ENCODE peak calls at places on chromosomes 11 and 22, in four cellular contexts. S is heart left ventricle, J is HFFc6, E is fibroblast of the aortic adventitia. F is an unnamed sample.
A peak's percentile ranks its signal among the peaks of the same experiment; 100 is the strongest.

GRCh38 chr22:21760640-21761039 is 25.0 kb upstream of the YPEL1 start:
- DNase-seq in S (no peak), J (peak; percentile 35), E (peak; percentile 29), F (no peak)

GRCh38 chr11:1881442-1882264 is 10.0 kb downstream of the PRR33 start:
- DNase-seq in J (no peak), E (no peak), S (peak; percentile 75), F (no peak)

GRCh38 chr11:32068134-32068533 is 22.7 kb upstream of the RCN1 start:
- DNase-seq in S (no peak), E (peak; percentile 63), J (peak; percentile 52), F (no peak)

GRCh38 chr22:35313311-35314121 is 13.8 kb downstream of the TOM1 start:
- DNase-seq in E (peak; percentile 90), J (peak; percentile 96), S (peak; percentile 85), F (no peak)

GRCh38 chr22:44625981-44626687 is 75.9 kb upstream of the PRR5 start:
- DNase-seq in S (peak; percentile 68), E (peak; percentile 64), J (peak; percentile 39), F (no peak)

GRCh38 chr22:37696657-37697539 is at the start of gene TRIOBP:
- DNase-seq in S (peak; percentile 97), J (peak; percentile 94), E (peak; percentile 89), F (peak; percentile 93)

GRCh38 chr11:34640050-34640971 is 19.4 kb downstream of the EHF start:
- DNase-seq in S (no peak), E (no peak), J (no peak), F (no peak)

GRCh38 chr11:80297808-80298460 is 857.1 kb upstream of the TENM4 start:
- DNase-seq in S (no peak), E (no peak), J (peak; percentile 59), F (no peak)

GRCh38 chr11:73342633-73343032 is 33.6 kb upstream of the RELT start:
- DNase-seq in E (no peak), J (no peak), S (no peak), F (no peak)

GRCh38 chr11:114977596-114977995 is 299.3 kb downstream of the NXPE2 start:
- DNase-seq in J (no peak), E (no peak), S (no peak), F (no peak)

GRCh38 chr11:14835491-14836105 is 56.4 kb downstream of the CYP2R1 start:
- DNase-seq in J (no peak), E (no peak), S (no peak), F (no peak)

GRCh38 chr11:105004021-105004420 is 18.9 kb downstream of the CASP5 start:
- DNase-seq in S (no peak), J (no peak), E (peak; percentile 9), F (no peak)

GRCh38 chr22:32106930-32107329 is 52.2 kb downstream of the C22orf42 start:
- DNase-seq in E (peak; percentile 8), S (no peak), J (no peak), F (no peak)

GRCh38 chr11:126637800-126638175 is 282.3 kb downstream of the ST3GAL4 start:
- DNase-seq in J (peak; percentile 87), S (no peak), E (peak; percentile 89), F (no peak)

GRCh38 chr11:2908130-2908529 is 21.1 kb downstream of the PHLDA2 start:
- DNase-seq in E (no peak), S (no peak), J (no peak), F (no peak)

GRCh38 chr22:18973264-18974031 is 37.4 kb upstream of the PRODH start:
- DNase-seq in S (no peak), E (no peak), J (no peak), F (no peak)

GRCh38 chr11:32847511-32847910 is 17.8 kb downstream of the PRRG4 start:
- DNase-seq in S (no peak), J (no peak), E (no peak), F (no peak)

GRCh38 chr11:122664188-122664587 is 8.7 kb downstream of the UBASH3B start:
- DNase-seq in S (no peak), E (no peak), J (no peak), F (no peak)

GRCh38 chr11:1230456-1231395 is 7.9 kb downstream of the MUC5B start:
- DNase-seq in E (no peak), S (peak; percentile 20), J (no peak), F (no peak)

GRCh38 chr11:23555085-23555484 is 694.8 kb upstream of the CCDC179 start:
- DNase-seq in S (no peak), J (peak; percentile 33), E (peak; percentile 11), F (no peak)

GRCh38 chr22:31137721-31138120 is 2.6 kb downstream of the PLA2G3 start:
- DNase-seq in E (no peak), J (no peak), S (no peak), F (no peak)

GRCh38 chr11:134761361-134761760 is 349.3 kb upstream of the B3GAT1 start:
- DNase-seq in S (no peak), J (no peak), E (no peak), F (no peak)

GRCh38 chr11:88332851-88333250 is 4.7 kb downstream of the CTSC start:
- DNase-seq in S (no peak), J (no peak), E (peak; percentile 37), F (no peak)

GRCh38 chr11:128890543-128891409 is at the start of gene KCNJ5:
- DNase-seq in S (peak; percentile 53), J (no peak), E (peak; percentile 30), F (no peak)

GRCh38 chr11:112318193-112318592 is 57.5 kb upstream of the PLET1 start:
- DNase-seq in S (no peak), J (peak; percentile 95), E (peak; percentile 98), F (no peak)

GRCh38 chr11:61837411-61838005 is 9.4 kb downstream of the FADS2 start:
- DNase-seq in S (no peak), E (no peak), J (no peak), F (no peak)

GRCh38 chr11:1232328-1233321 is 9.8 kb downstream of the MUC5B start:
- DNase-seq in E (no peak), S (peak; percentile 14), J (no peak), F (no peak)

GRCh38 chr11:71178076-71178475 is 74.3 kb downstream of the SHANK2 start:
- DNase-seq in S (no peak), E (no peak), J (no peak), F (no peak)

GRCh38 chr22:31248138-31248745 is 36.1 kb downstream of the LIMK2 start:
- DNase-seq in E (peak; percentile 90), J (peak; percentile 89), S (peak; percentile 80), F (no peak)

GRCh38 chr11:92198276-92198675 is 26.3 kb upstream of the FAT3 start:
- DNase-seq in J (no peak), E (no peak), S (no peak), F (no peak)

GRCh38 chr22:45059296-45059695 is 49.5 kb upstream of the PHF21B start:
- DNase-seq in J (no peak), S (no peak), E (no peak), F (no peak)

GRCh38 chr11:1077417-1078119 is 2.9 kb downstream of the MUC2 start:
- DNase-seq in E (no peak), J (no peak), S (peak; percentile 21), F (no peak)

DNA sequence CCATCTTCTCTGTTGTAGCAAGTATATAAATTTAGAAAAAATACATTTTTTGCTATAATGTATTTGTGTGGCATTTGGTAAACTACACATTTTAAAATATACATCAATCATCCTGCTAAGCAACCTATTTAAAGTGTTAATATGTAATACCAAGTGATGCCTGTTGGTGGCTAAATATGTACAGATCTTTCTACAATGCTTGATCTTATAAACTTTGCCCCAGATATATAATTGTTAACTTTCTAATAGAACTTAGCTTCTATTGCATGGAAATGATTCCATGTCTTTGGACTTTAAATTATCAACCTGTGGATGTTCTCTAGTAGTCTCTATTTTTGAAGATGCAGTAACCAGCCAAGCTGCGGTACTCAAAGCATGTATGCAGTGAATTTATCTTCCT is 1260.4 kb upstream of the RAG2 start:
- DNase-seq in E (no peak), J (no peak), S (no peak), F (no peak)
- TF ChIP-seq CTCF in E (no peak), J (peak; percentile 57), S (no peak), F (peak; percentile 66)

GRCh38 chr11:36309779-36310178 is 13.7 kb downstream of the PRR5L start:
- DNase-seq in J (no peak), E (no peak), S (no peak), F (no peak)

GRCh38 chr11:36313073-36313472 is 17.0 kb downstream of the PRR5L start:
- DNase-seq in E (no peak), S (no peak), J (no peak), F (no peak)

GRCh38 chr11:36313750-36314500 is 17.8 kb downstream of the PRR5L start:
- DNase-seq in E (no peak), S (no peak), J (no peak), F (no peak)

GRCh38 chr11:36311926-36312592 is 16.0 kb downstream of the PRR5L start:
- DNase-seq in J (no peak), S (no peak), E (no peak), F (no peak)

DNA sequence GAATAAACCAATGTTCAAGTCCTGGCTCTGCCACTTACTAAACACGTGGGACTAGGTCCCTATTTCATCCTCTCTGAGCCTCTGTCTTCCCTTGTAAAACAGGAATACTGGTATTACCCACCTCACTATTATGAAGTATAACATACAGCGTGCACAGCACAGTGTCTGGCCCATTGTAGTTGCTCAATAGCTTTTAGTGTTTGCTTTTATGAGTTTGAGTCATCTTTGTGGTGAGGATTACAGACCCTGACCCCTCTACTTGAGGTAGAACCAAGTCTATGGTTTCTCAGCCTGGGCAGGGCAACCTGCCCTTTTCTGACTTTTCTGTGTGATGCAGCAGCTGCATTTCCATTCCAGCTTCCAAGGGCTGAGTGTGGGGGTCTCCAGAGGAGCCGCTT is 16.5 kb downstream of the PRR5L start:
- DNase-seq in E (no peak), J (peak; percentile 66), S (no peak), F (no peak)
- TF ChIP-seq CTCF in E (no peak), J (no peak), S (no peak), F (no peak)

GRCh38 chr22:25382762-25383161 is 163.3 kb downstream of the CRYBB2 start:
- DNase-seq in S (no peak), E (no peak), J (no peak), F (no peak)
- TF ChIP-seq CTCF in S (no peak), E (no peak), J (peak; percentile 35), F (no peak)

DNA sequence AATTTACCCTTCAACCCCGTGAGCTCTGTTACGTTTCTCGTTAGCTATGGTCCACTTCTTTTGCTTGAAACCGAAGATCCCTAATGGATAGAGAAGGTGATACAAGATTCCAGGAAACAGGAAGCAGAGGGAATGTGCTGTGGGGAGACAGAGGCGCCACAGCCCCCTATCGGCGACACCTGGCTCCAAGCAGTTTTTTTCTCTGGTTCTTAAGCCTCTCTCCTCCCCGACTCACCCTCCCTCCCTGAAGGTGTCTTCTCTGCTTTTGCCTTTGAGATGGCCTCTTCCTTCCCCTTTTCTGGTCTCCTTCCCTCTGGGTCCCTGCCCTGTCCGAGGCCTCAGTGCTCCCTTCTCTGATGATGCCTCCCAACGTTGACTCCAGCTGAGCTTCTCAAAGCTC is 14.2 kb upstream of the APOBEC3A start:
- DNase-seq in J (no peak), S (no peak), E (no peak), F (no peak)
- TF ChIP-seq CTCF in J (peak; percentile 8), S (no peak), E (peak; percentile 26), F (no peak)